ENCODE peak calls at places on chromosomes 12 and 14, in four cellular contexts. U is fibroblast of pulmonary artery, C is psoas muscle, R is HFFc6. Q is an unnamed sample.

GRCh38 chr12:12181516-12181915 is 85.3 kb downstream of the LRP6 start:
- DNase-seq in U (peak; percentile 44), C (no peak), R (peak; percentile 42), Q (no peak)

GRCh38 chr12:23197266-23197665 is 572.3 kb downstream of the ETNK1 start:
- DNase-seq in C (no peak), R (no peak), U (no peak), Q (no peak)

GRCh38 chr12:98939350-98939749 is 294.3 kb downstream of the APAF1 start:
- DNase-seq in R (no peak), U (peak; percentile 42), C (no peak), Q (peak; percentile 38)

GRCh38 chr12:106282457-106283097 is 20.0 kb upstream of the TCP11L2 start:
- DNase-seq in C (peak; percentile 28), R (peak; percentile 64), U (peak; percentile 78), Q (peak; percentile 75)

GRCh38 chr14:54169254-54169924 is 212.8 kb upstream of the BMP4 start:
- DNase-seq in C (no peak), U (peak; percentile 23), R (peak; percentile 32), Q (no peak)

GRCh38 chr12:21573733-21574358 is 30.8 kb downstream of the GYS2 start:
- DNase-seq in R (no peak), U (no peak), C (no peak), Q (no peak)

GRCh38 chr14:71682337-71682736 is 249.9 kb upstream of the RGS6 start:
- DNase-seq in R (no peak), U (no peak), C (no peak), Q (no peak)

GRCh38 chr14:75224561-75224960 is 48.1 kb upstream of the TMED10 start:
- DNase-seq in R (no peak), U (no peak), C (no peak), Q (no peak)

GRCh38 chr14:48536318-48536717 is 860.9 kb upstream of the MDGA2 start:
- DNase-seq in C (no peak), R (no peak), U (no peak), Q (peak; percentile 13)

GRCh38 chr12:10554228-10554970 is 48.7 kb downstream of the EIF2S3B start:
- DNase-seq in R (no peak), C (no peak), U (no peak), Q (no peak)

GRCh38 chr12:52189376-52190174 is 2.2 kb downstream of the KRT80 start:
- DNase-seq in U (peak; percentile 60), C (no peak), R (peak; percentile 46), Q (no peak)

GRCh38 chr14:87063181-87063580 is 929.8 kb downstream of the GALC start:
- DNase-seq in R (no peak), C (no peak), U (no peak), Q (no peak)

GRCh38 chr12:31386364-31386777 is 60.4 kb upstream of the SINHCAF start:
- DNase-seq in C (no peak), U (no peak), R (no peak), Q (peak; percentile 60)

GRCh38 chr14:104132981-104133380 is 5.4 kb upstream of the KIF26A start:
- DNase-seq in U (no peak), C (peak; percentile 3), R (no peak), Q (peak; percentile 84)

GRCh38 chr14:94689985-94690400 is 77.8 kb downstream of the SERPINA3 start:
- DNase-seq in R (no peak), C (no peak), U (no peak), Q (no peak)

GRCh38 chr12:31714406-31715271 is 14.2 kb downstream of the AMN1 start:
- DNase-seq in U (no peak), R (no peak), C (no peak), Q (no peak)

GRCh38 chr12:11545438-11546330 is 103.8 kb upstream of the ETV6 start:
- DNase-seq in U (peak; percentile 44), C (no peak), R (no peak), Q (peak; percentile 15)

GRCh38 chr12:120532701-120533238 is 1.4 kb upstream of the RNF10 start:
- DNase-seq in U (no peak), C (no peak), R (no peak), Q (no peak)

GRCh38 chr12:2288471-2288870 is 235.7 kb downstream of the CACNA1C start:
- DNase-seq in C (no peak), U (no peak), R (no peak), Q (no peak)

GRCh38 chr14:94581127-94581999 is at the start of gene SERPINA5:
- DNase-seq in R (no peak), U (peak; percentile 45), C (peak; percentile 79), Q (peak; percentile 62)

GRCh38 chr12:51943346-51943745 is 8.2 kb upstream of the ACVR1B start:
- DNase-seq in R (no peak), U (no peak), C (no peak), Q (no peak)

GRCh38 chr12:117118838-117119591 is 19.8 kb upstream of the TESC start:
- DNase-seq in R (no peak), C (no peak), U (no peak), Q (no peak)

GRCh38 chr12:77540097-77540496 is 290.6 kb upstream of the NAV3 start:
- DNase-seq in C (no peak), R (no peak), U (no peak), Q (no peak)

GRCh38 chr12:66296171-66296683 is 6.1 kb upstream of the HELB start:
- DNase-seq in R (peak; percentile 12), U (no peak), C (no peak), Q (no peak)

GRCh38 chr12:26150737-26151450 is 26.1 kb upstream of the BHLHE41 start:
- DNase-seq in C (no peak), R (peak; percentile 55), U (peak; percentile 87), Q (no peak)

GRCh38 chr14:70514168-70515069 is 20.4 kb downstream of the ADAM20 start:
- DNase-seq in C (no peak), U (no peak), R (no peak), Q (no peak)

GRCh38 chr14:22972313-22972930 is 9.9 kb downstream of the AJUBA start:
- DNase-seq in U (no peak), C (no peak), R (no peak), Q (no peak)

Q was measured in left kidney.